ENCODE peak calls at places on chromosomes 7 and 10, in ten cellular contexts. B is iPS-NIHi11, C is AG10803, L is Ammon's horn, E is H9, Q is Peyer's patch, U is NCI-H2081 treated with DMSO at 0.1 percent for 48 hours, V is HFFc6, X is GM23248, M is NCI-H1417 treated with DMSO at 0.1 percent for 48 hours. R is an unnamed sample.

GRCh38 chr10:46544989-46545791 is 11.3 kb downstream of the GPRIN2 start:
- DNase-seq in B (peak; percentile 76), E (peak; percentile 67), L (no peak), U (no peak), V (peak; percentile 56), C (peak; percentile 27), Q (peak; percentile 51), M (no peak), X (peak; percentile 57), R (peak; percentile 23)

GRCh38 chr7:128176696-128177095 is 64.4 kb upstream of the LEP start:
- DNase-seq in E (peak; percentile 8), M (no peak), X (peak; percentile 19), C (no peak), L (no peak), B (no peak), Q (no peak), V (no peak), U (no peak), R (no peak)

GRCh38 chr7:25839084-25839769 is 312.8 kb upstream of the NFE2L3 start:
- DNase-seq in U (no peak), E (no peak), L (no peak), C (no peak), Q (no peak), M (no peak), V (no peak), X (peak; percentile 52), B (peak; percentile 21), R (no peak)

GRCh38 chr7:15459018-15459621 is 102.7 kb downstream of the AGMO start:
- DNase-seq in L (no peak), B (no peak), E (no peak), M (no peak), U (no peak), X (peak; percentile 51), V (no peak), Q (no peak), C (peak; percentile 13), R (no peak)

GRCh38 chr7:79823246-79823951 is 311.2 kb upstream of the GNAI1 start:
- DNase-seq in U (no peak), X (peak; percentile 9), Q (no peak), L (no peak), E (no peak), B (no peak), C (peak; percentile 64), M (no peak), V (no peak), R (no peak)

GRCh38 chr7:39525926-39526325 is 40.3 kb upstream of the YAE1 start:
- DNase-seq in L (no peak), M (no peak), C (no peak), E (no peak), U (no peak), V (no peak), X (peak; percentile 42), Q (no peak), B (no peak), R (no peak)

GRCh38 chr7:77933394-77933793 is 134.8 kb downstream of the PHTF2 start:
- DNase-seq in X (peak; percentile 72), M (no peak), C (peak; percentile 31), V (peak; percentile 64), B (no peak), L (no peak), U (no peak), Q (no peak), E (no peak), R (no peak)

GRCh38 chr7:44767912-44768662 is 19.4 kb downstream of the ZMIZ2 start:
- DNase-seq in E (no peak), U (peak; percentile 3), X (peak; percentile 46), B (no peak), M (no peak), V (no peak), L (peak; percentile 80), Q (peak; percentile 69), C (peak; percentile 54), R (no peak)

GRCh38 chr10:93947524-93947923 is 46.2 kb upstream of the PLCE1 start:
- DNase-seq in Q (no peak), U (no peak), B (peak; percentile 30), X (no peak), C (no peak), L (no peak), V (no peak), M (no peak), E (no peak), R (no peak)

GRCh38 chr10:103854687-103855423 is 521 bp downstream of the SH3PXD2A start:
- DNase-seq in Q (peak; percentile 69), L (no peak), C (peak; percentile 48), X (peak; percentile 72), B (peak; percentile 41), V (no peak), M (no peak), E (peak; percentile 48), U (no peak), R (no peak)

GRCh38 chr7:2785071-2785500 is 59.0 kb downstream of the GNA12 start:
- DNase-seq in E (no peak), C (no peak), X (peak; percentile 31), M (no peak), U (no peak), Q (no peak), V (peak; percentile 12), B (no peak), L (no peak), R (no peak)

GRCh38 chr7:92631067-92631829 is 41.1 kb upstream of the FAM133B start:
- DNase-seq in E (no peak), L (no peak), B (no peak), X (no peak), C (no peak), U (no peak), M (no peak), V (no peak), Q (no peak), R (peak; percentile 20)

GRCh38 chr7:41134242-41134872 is 568.5 kb downstream of the INHBA start:
- DNase-seq in E (no peak), B (no peak), M (no peak), Q (no peak), V (peak; percentile 54), X (peak; percentile 49), U (no peak), C (peak; percentile 35), L (no peak), R (no peak)

GRCh38 chr7:95330194-95331003 is 6.1 kb upstream of the PON1 start:
- DNase-seq in M (no peak), Q (no peak), U (no peak), C (peak; percentile 54), V (no peak), L (peak; percentile 7), X (peak; percentile 63), E (no peak), B (no peak), R (peak; percentile 12)

GRCh38 chr7:1990001-1990670 is 242.6 kb downstream of the MAD1L1 start:
- DNase-seq in E (no peak), X (no peak), Q (no peak), L (no peak), B (no peak), V (no peak), C (no peak), M (no peak), U (no peak), R (no peak)

GRCh38 chr10:122986340-122986739 is 6.1 kb downstream of the PSTK start:
- DNase-seq in L (no peak), C (no peak), E (no peak), B (no peak), Q (no peak), M (no peak), X (peak; percentile 54), U (no peak), V (no peak), R (no peak)

GRCh38 chr10:11854301-11854700 is 31.1 kb downstream of the PROSER2 start:
- DNase-seq in C (no peak), U (no peak), B (no peak), E (no peak), V (no peak), Q (no peak), M (no peak), L (no peak), X (no peak), R (no peak)

GRCh38 chr7:108093341-108093740 is 36.8 kb downstream of the LAMB4 start:
- DNase-seq in B (no peak), V (no peak), E (no peak), L (no peak), M (no peak), C (peak; percentile 68), U (no peak), X (peak; percentile 40), Q (no peak), R (no peak)

GRCh38 chr10:100962346-100963080 is 6.8 kb upstream of the SEMA4G start:
- DNase-seq in L (no peak), M (no peak), Q (no peak), B (no peak), E (no peak), X (no peak), V (no peak), U (no peak), C (no peak), R (no peak)

GRCh38 chr10:132408367-132408781 is 11.4 kb downstream of the PWWP2B start:
- DNase-seq in C (no peak), X (no peak), L (no peak), U (no peak), E (peak; percentile 58), M (no peak), Q (peak; percentile 74), V (no peak), B (peak; percentile 74), R (no peak)

GRCh38 chr7:149662591-149663095 is 110.7 kb downstream of the ZNF467 start:
- DNase-seq in M (no peak), L (peak; percentile 65), C (peak; percentile 42), U (no peak), Q (peak; percentile 66), V (peak; percentile 44), X (peak; percentile 72), E (peak; percentile 93), B (peak; percentile 75), R (peak; percentile 92)